ENCODE peak calls at places on chromosomes 3 and 15, in four cellular contexts. Y is lower leg skin, P is stomach, R is A549. K is an unnamed sample.

GRCh38 chr15:27418729-27419128 is 447.7 kb downstream of the GABRG3 start:
- DNase-seq in Y (no peak), P (no peak), R (no peak), K (no peak)

GRCh38 chr3:120203016-120203415 is 82.0 kb downstream of the GPR156 start:
- DNase-seq in Y (peak), P (no peak), R (no peak), K (peak)

GRCh38 chr3:46098319-46098761 is 71.1 kb upstream of the XCR1 start:
- DNase-seq in Y (no peak), P (no peak), R (no peak), K (no peak)

GRCh38 chr3:38151667-38152265 is 13.3 kb downstream of the MYD88 start:
- DNase-seq in Y (no peak), P (peak), R (no peak), K (no peak)

GRCh38 chr3:9653565-9654248 is 4.4 kb downstream of the MTMR14 start:
- DNase-seq in Y (no peak), P (no peak), R (no peak), K (no peak)

GRCh38 chr3:39541917-39542329 is 74.4 kb downstream of the MOBP start:
- DNase-seq in Y (no peak), P (no peak), R (peak), K (no peak)

GRCh38 chr3:42712716-42713372 is 10.2 kb upstream of the HHATL start:
- DNase-seq in Y (no peak), P (no peak), R (no peak), K (no peak)

GRCh38 chr3:17730318-17730967 is 12.0 kb downstream of the TBC1D5 start:
- DNase-seq in Y (no peak), P (no peak), R (no peak), K (no peak)

GRCh38 chr3:158452324-158452723 is 118.7 kb upstream of the MLF1 start:
- DNase-seq in Y (no peak), P (no peak), R (no peak), K (no peak)

GRCh38 chr3:128590948-128591347 is 59.7 kb downstream of the RPN1 start:
- DNase-seq in Y (no peak), P (no peak), R (no peak), K (no peak)

GRCh38 chr15:36601497-36601932 is 22.1 kb downstream of the CDIN1 start:
- DNase-seq in Y (peak), P (no peak), R (no peak), K (peak)

GRCh38 chr15:95298729-95299128 is 1031.8 kb upstream of the NR2F2 start:
- DNase-seq in Y (no peak), P (no peak), R (no peak), K (no peak)

GRCh38 chr15:68187559-68187958 is 17.6 kb downstream of the CALML4 start:
- DNase-seq in Y (peak), P (peak), R (no peak), K (no peak)
- TF ChIP-seq POLR2A in Y (no peak), P (no peak), R (no peak), K (no peak)

GRCh38 chr3:12175844-12176453 is 17.2 kb upstream of the TIMP4 start:
- DNase-seq in Y (peak), P (peak), R (peak), K (no peak)
- TF ChIP-seq POLR2A in Y (no peak), P (no peak), R (no peak), K (no peak)

DNA sequence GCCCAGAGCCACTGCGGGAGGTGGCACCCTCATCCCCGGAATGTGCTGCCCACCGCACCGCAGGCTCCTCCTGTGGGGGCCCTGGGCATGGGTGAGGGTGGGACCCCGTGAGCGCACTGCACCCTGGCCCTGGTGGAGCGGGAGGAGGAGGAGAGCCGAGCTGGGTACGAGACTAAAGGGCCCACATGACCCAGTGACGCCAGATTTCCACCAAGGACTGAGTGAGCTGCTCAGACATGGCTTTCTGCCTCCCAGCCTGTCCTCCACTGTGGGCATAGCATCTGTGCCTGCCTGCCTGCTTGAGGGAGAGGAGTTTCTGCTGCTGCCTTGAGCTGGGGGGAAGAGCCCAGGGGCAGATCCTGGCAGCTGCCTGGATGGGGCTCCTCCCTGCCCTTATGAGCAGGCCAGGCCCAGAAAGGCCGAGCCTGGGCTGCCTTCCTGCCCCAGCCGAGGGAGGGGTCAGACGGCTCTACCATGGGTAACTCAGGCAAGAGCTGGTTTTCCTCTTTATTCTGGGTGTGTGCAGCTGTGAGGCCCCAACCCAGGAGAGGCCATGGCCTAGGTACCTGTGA is 88.4 kb downstream of the VGLL4 start:
- DNase-seq in Y (no peak), P (no peak), R (no peak), K (no peak)
- TF ChIP-seq POLR2A in Y (no peak), P (no peak), R (no peak), K (no peak)

GRCh38 chr3:28244471-28244870 is 3.1 kb downstream of the CMC1 start:
- DNase-seq in Y (no peak), P (no peak), R (no peak), K (no peak)

GRCh38 chr3:28250999-28251398 is 9.6 kb downstream of the CMC1 start:
- DNase-seq in Y (no peak), P (no peak), R (no peak), K (no peak)

GRCh38 chr3:28243424-28244106 is 2.1 kb downstream of the CMC1 start:
- DNase-seq in Y (no peak), P (no peak), R (no peak), K (no peak)

GRCh38 chr3:28252016-28252415 is 10.6 kb downstream of the CMC1 start:
- DNase-seq in Y (no peak), P (no peak), R (no peak), K (no peak)

GRCh38 chr3:28247286-28247685 is 5.9 kb downstream of the CMC1 start:
- DNase-seq in Y (no peak), P (no peak), R (no peak), K (no peak)
- TF ChIP-seq POLR2A in Y (no peak), P (no peak), R (no peak), K (no peak)

GRCh38 chr3:134677196-134677986 is 26.6 kb upstream of the KY start:
- DNase-seq in Y (no peak), P (no peak), R (peak), K (no peak)
- TF ChIP-seq POLR2A in Y (no peak), P (no peak), R (no peak), K (no peak)